ENCODE peak calls at places on chromosomes 16 and 17, in eight cellular contexts. E, Z, H, B, C, L, G and D are unnamed samples.

GRCh38 chr16:491225-491919 is 36.1 kb upstream of the CAPN15 start:
- DNase-seq in L (peak), B (no peak), E (no peak), Z (no peak), H (no peak), G (no peak), C (no peak), D (peak)

GRCh38 chr17:17603178-17603894 is 11.8 kb upstream of the PEMT start:
- DNase-seq in G (no peak), B (no peak), H (no peak), E (no peak), C (no peak), L (peak), Z (no peak), D (no peak)

GRCh38 chr16:64864232-64864803 is 257.5 kb downstream of the CDH11 start:
- DNase-seq in C (no peak), Z (no peak), G (no peak), H (no peak), B (no peak), L (no peak), E (no peak), D (no peak)

GRCh38 chr17:77974396-77974795 is 15.9 kb downstream of the TNRC6C start:
- DNase-seq in C (no peak), L (no peak), E (no peak), B (no peak), G (no peak), H (no peak), Z (no peak), D (no peak)

GRCh38 chr17:28416703-28417311 is 10.8 kb upstream of the SLC46A1 start:
- DNase-seq in Z (peak), G (peak), H (no peak), E (no peak), C (no peak), L (peak), B (peak), D (peak)

GRCh38 chr17:61490540-61490975 is 38.3 kb downstream of the TBX4 start:
- DNase-seq in E (no peak), B (peak), Z (peak), H (no peak), C (no peak), G (no peak), L (no peak), D (no peak)

GRCh38 chr17:63610854-63611253 is 10.2 kb downstream of the TACO1 start:
- DNase-seq in B (no peak), H (no peak), C (no peak), L (no peak), Z (no peak), E (no peak), G (no peak), D (no peak)

GRCh38 chr16:64997121-64997520 is 124.7 kb downstream of the CDH11 start:
- DNase-seq in C (no peak), L (no peak), H (no peak), G (no peak), B (no peak), E (no peak), Z (no peak), D (no peak)

GRCh38 chr17:50459081-50459676 is 9.5 kb downstream of the CHAD start:
- DNase-seq in B (no peak), Z (no peak), L (no peak), H (no peak), G (peak), E (no peak), C (no peak), D (no peak)

GRCh38 chr16:49754495-49755290 is 101.2 kb downstream of the ZNF423 start:
- DNase-seq in G (no peak), E (no peak), B (no peak), H (no peak), L (no peak), Z (no peak), C (peak), D (peak)

GRCh38 chr17:8016632-8017424 is 14.4 kb downstream of the GUCY2D start:
- DNase-seq in H (peak), G (peak), B (peak), E (peak), C (no peak), L (peak), Z (peak), D (peak)

GRCh38 chr17:78726471-78727010 is 55.5 kb downstream of the CYTH1 start:
- DNase-seq in G (no peak), B (no peak), E (no peak), C (no peak), L (no peak), H (no peak), Z (no peak), D (no peak)

GRCh38 chr17:72338847-72339790 is 218.3 kb downstream of the SOX9 start:
- DNase-seq in H (no peak), L (no peak), G (no peak), B (peak), C (no peak), Z (no peak), E (no peak), D (no peak)

GRCh38 chr17:63304704-63305261 is 141.3 kb downstream of the CYB561 start:
- DNase-seq in C (no peak), Z (no peak), H (no peak), G (no peak), L (no peak), E (no peak), B (no peak), D (no peak)

GRCh38 chr16:3696425-3697218 is 20.7 kb downstream of the TRAP1 start:
- DNase-seq in H (no peak), Z (peak), L (peak), G (no peak), C (no peak), B (no peak), E (no peak), D (no peak)

GRCh38 chr17:49990921-49991320 is 4.1 kb downstream of the DLX3 start:
- DNase-seq in Z (no peak), B (no peak), E (no peak), H (no peak), L (no peak), C (no peak), G (peak), D (no peak)

GRCh38 chr16:87017388-87018012 is 299.7 kb downstream of the C16orf95 start:
- DNase-seq in Z (no peak), G (peak), E (peak), L (no peak), H (peak), B (peak), C (no peak), D (no peak)

GRCh38 chr16:17026600-17027242 is 444.0 kb downstream of the XYLT1 start:
- DNase-seq in L (no peak), Z (no peak), H (no peak), E (no peak), C (no peak), B (no peak), G (no peak), D (no peak)

GRCh38 chr16:7161886-7162285 is 170.8 kb upstream of the RBFOX1 start:
- DNase-seq in Z (no peak), G (no peak), C (no peak), H (no peak), B (no peak), E (no peak), L (no peak), D (no peak)

GRCh38 chr17:31627960-31628359 is 231.1 kb downstream of the COPRS start:
- DNase-seq in B (no peak), C (no peak), H (no peak), Z (no peak), L (no peak), G (no peak), E (no peak), D (no peak)

GRCh38 chr17:15893333-15894024 is 51.5 kb upstream of the ADORA2B start:
- DNase-seq in L (no peak), C (no peak), Z (no peak), G (no peak), E (no peak), B (no peak), H (no peak), D (no peak)

GRCh38 chr16:66220766-66221165 is 145.7 kb upstream of the CDH5 start:
- DNase-seq in C (no peak), G (peak), Z (no peak), B (no peak), L (no peak), E (no peak), H (no peak), D (no peak)

GRCh38 chr16:30615358-30616076 is 5.3 kb upstream of the ZNF689 start:
- DNase-seq in Z (peak), G (peak), B (peak), E (no peak), C (no peak), L (peak), H (peak), D (peak)

GRCh38 chr17:40598928-40599627 is 33.8 kb upstream of the CCR7 start:
- DNase-seq in H (peak), B (no peak), E (no peak), L (no peak), Z (no peak), G (no peak), C (no peak), D (no peak)

GRCh38 chr17:59627269-59627668 is 7.6 kb downstream of the CLTC start:
- DNase-seq in C (no peak), G (no peak), E (no peak), B (no peak), H (no peak), L (no peak), Z (no peak), D (no peak)

GRCh38 chr16:10920726-10921427 is 21.4 kb downstream of the DEXI start:
- DNase-seq in G (no peak), B (no peak), L (no peak), Z (no peak), E (no peak), H (peak), C (no peak), D (no peak)

GRCh38 chr17:65690626-65691310 is 129.3 kb upstream of the AXIN2 start:
- DNase-seq in E (no peak), L (no peak), Z (no peak), C (no peak), G (no peak), H (no peak), B (no peak), D (no peak)

GRCh38 chr17:79272666-79273219 is 198.1 kb downstream of the ENGASE start:
- DNase-seq in G (peak), Z (no peak), L (no peak), C (no peak), H (no peak), E (no peak), B (peak), D (no peak)

GRCh38 chr17:63071797-63072196 is 105.8 kb downstream of the TANC2 start:
- DNase-seq in B (no peak), Z (no peak), L (no peak), H (no peak), E (no peak), C (no peak), G (no peak), D (no peak)

GRCh38 chr17:45680360-45680759 is 103.8 kb upstream of the CRHR1 start:
- DNase-seq in B (no peak), G (no peak), H (no peak), C (no peak), E (no peak), L (no peak), Z (no peak), D (no peak)

GRCh38 chr16:10114411-10114810 is 67.8 kb downstream of the GRIN2A start:
- DNase-seq in L (no peak), B (no peak), E (no peak), C (no peak), G (no peak), H (no peak), Z (no peak), D (no peak)

GRCh38 chr16:23124315-23124714 is 24.9 kb downstream of the USP31 start:
- DNase-seq in Z (no peak), H (no peak), C (no peak), E (peak), G (no peak), B (peak), L (no peak), D (no peak)

GRCh38 chr16:19843371-19843770 is 41.3 kb downstream of the GPRC5B start:
- DNase-seq in L (no peak), Z (no peak), C (no peak), G (no peak), H (no peak), B (no peak), E (peak), D (no peak)

GRCh38 chr16:87252269-87252970 is 64.8 kb downstream of the C16orf95 start:
- DNase-seq in Z (no peak), E (no peak), L (no peak), H (peak), B (no peak), G (no peak), C (no peak), D (no peak)

GRCh38 chr16:24685539-24686432 is 43.7 kb upstream of the TNRC6A start:
- DNase-seq in E (peak), G (peak), C (peak), B (peak), L (peak), Z (peak), H (no peak), D (peak)

GRCh38 chr17:2393184-2393953 is 7.5 kb downstream of the MNT start:
- DNase-seq in B (peak), H (peak), L (peak), G (peak), E (peak), C (peak), Z (peak), D (peak)

GRCh38 chr17:63932008-63932561 is at the start of gene CD79B:
- DNase-seq in G (no peak), L (no peak), Z (no peak), B (no peak), E (no peak), C (no peak), H (peak), D (no peak)

GRCh38 chr16:1712791-1713261 is 6.8 kb downstream of the MAPK8IP3 start:
- DNase-seq in H (peak), Z (no peak), G (no peak), E (no peak), C (no peak), B (no peak), L (no peak), D (no peak)

GRCh38 chr16:1713933-1714332 is 7.9 kb downstream of the MAPK8IP3 start:
- DNase-seq in B (no peak), H (peak), L (no peak), C (no peak), E (no peak), Z (no peak), G (no peak), D (no peak)

GRCh38 chr16:1710811-1711507 is 5.0 kb downstream of the MAPK8IP3 start:
- DNase-seq in H (peak), B (no peak), Z (no peak), C (no peak), G (no peak), L (no peak), E (no peak), D (no peak)

GRCh38 chr16:1715220-1715619 is 9.2 kb downstream of the MAPK8IP3 start:
- DNase-seq in E (no peak), G (no peak), Z (no peak), L (no peak), H (no peak), C (no peak), B (no peak), D (no peak)

DNA sequence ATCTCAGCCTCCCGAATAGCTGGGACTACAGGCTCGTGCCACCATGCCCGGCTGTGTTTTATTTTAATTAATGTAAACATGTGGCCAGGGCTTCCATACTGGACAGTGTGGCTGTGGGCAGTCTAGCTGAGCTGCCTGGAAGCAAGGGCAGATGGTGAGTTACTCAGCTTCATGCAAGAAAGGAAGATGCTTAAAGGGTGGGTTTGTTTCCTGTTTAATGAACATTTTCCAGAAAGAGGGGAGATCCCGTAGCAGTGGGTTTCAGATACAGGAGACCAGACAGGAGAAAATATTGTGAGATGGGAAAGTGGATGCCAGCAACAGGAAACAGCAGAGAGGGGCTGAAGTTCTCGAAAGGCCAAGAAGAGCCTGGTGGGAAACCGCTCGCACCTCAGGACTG is 7.3 kb downstream of the MAPK8IP3 start:
- DNase-seq in L (no peak), C (no peak), H (peak), Z (no peak), G (no peak), B (no peak), E (no peak), D (no peak)
- H3K27ac ChIP-seq in L (no peak), C (no peak), H (peak), Z (no peak), G (no peak), B (no peak), E (no peak), D (no peak)

GRCh38 chr17:81977211-81978091 is at the start of gene ASPSCR1:
- DNase-seq in G (peak), E (peak), H (peak), C (peak), L (peak), B (peak), Z (peak), D (peak)
- TF ChIP-seq POLR2A in G (peak), E (no peak), H (no peak), C (peak), L (peak), B (peak), Z (peak), D (no peak)

GRCh38 chr17:81390029-81390428 is 5.2 kb upstream of the BAHCC1 start:
- DNase-seq in L (no peak), E (no peak), C (no peak), Z (no peak), G (no peak), B (no peak), H (no peak), D (no peak)

GRCh38 chr17:81390436-81391214 is 4.6 kb upstream of the BAHCC1 start:
- DNase-seq in L (no peak), G (no peak), C (no peak), E (no peak), B (no peak), H (no peak), Z (no peak), D (no peak)

GRCh38 chr17:81391964-81392908 is 3.0 kb upstream of the BAHCC1 start:
- DNase-seq in H (no peak), C (peak), E (peak), L (no peak), Z (no peak), B (no peak), G (peak), D (peak)

GRCh38 chr17:81392909-81393654 is 2.2 kb upstream of the BAHCC1 start:
- DNase-seq in G (no peak), L (peak), H (no peak), C (peak), Z (no peak), E (no peak), B (peak), D (no peak)

DNA sequence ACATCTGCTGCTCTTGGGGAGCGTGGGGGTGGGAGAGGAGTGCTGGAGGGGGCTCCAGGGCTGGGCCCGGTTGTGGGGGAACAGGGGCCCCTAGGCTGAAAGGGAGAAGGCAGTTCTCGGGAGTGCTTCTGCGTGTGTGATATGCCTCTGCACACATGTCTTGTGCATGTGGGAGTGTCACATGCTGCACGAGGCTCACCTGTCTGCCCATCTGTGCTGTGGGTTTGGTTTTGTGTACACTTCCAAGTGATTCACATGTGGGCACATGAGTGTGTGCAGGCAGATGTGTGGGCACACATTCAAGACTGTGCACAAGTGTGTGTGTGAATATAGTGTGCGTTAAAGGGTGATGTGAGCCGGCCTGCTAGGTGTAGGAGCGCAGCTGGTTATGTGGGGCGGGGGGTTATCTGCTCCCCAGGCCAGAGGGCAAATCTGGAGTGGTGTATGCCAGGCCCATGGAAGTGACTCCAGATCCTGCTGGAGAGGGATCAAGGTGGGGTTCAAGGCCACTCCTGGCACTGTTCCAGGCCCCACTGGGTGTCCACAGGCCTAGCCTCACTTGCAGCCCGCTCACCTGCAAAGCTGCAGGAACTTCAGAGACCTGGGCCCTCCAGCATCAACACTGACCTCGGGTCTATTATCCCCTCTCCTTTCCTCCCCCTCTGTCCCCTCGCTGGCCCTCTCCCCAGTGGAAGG is 3.8 kb upstream of the BAHCC1 start:
- DNase-seq in C (peak), L (no peak), G (no peak), B (no peak), E (no peak), H (no peak), Z (no peak), D (no peak)
- H3K4me3 ChIP-seq in C (peak), L (no peak), G (peak), B (no peak), E (no peak), H (no peak), Z (peak), D (no peak)

GRCh38 chr16:89422905-89423630 is 67.3 kb downstream of the ANKRD11 start:
- DNase-seq in G (no peak), E (no peak), H (no peak), Z (no peak), L (no peak), B (no peak), C (no peak), D (no peak)
- H3K27ac ChIP-seq in G (no peak), E (peak), H (no peak), Z (peak), L (no peak), B (no peak), C (no peak), D (peak)

GRCh38 chr16:74691093-74691855 is 9.4 kb downstream of the MLKL start:
- DNase-seq in H (no peak), E (no peak), G (no peak), L (no peak), Z (no peak), C (no peak), B (no peak), D (no peak)

GRCh38 chr16:74698220-74698619 is 2.4 kb downstream of the MLKL start:
- DNase-seq in E (no peak), L (no peak), G (no peak), H (no peak), C (no peak), Z (no peak), B (no peak), D (no peak)

GRCh38 chr16:74699666-74700065 is 996 bp downstream of the MLKL start:
- DNase-seq in C (no peak), B (no peak), E (no peak), G (no peak), L (no peak), H (no peak), Z (no peak), D (no peak)

GRCh38 chr16:74700206-74701040 is at the start of gene MLKL:
- DNase-seq in Z (peak), B (peak), H (peak), G (peak), L (peak), C (no peak), E (peak), D (peak)

DNA sequence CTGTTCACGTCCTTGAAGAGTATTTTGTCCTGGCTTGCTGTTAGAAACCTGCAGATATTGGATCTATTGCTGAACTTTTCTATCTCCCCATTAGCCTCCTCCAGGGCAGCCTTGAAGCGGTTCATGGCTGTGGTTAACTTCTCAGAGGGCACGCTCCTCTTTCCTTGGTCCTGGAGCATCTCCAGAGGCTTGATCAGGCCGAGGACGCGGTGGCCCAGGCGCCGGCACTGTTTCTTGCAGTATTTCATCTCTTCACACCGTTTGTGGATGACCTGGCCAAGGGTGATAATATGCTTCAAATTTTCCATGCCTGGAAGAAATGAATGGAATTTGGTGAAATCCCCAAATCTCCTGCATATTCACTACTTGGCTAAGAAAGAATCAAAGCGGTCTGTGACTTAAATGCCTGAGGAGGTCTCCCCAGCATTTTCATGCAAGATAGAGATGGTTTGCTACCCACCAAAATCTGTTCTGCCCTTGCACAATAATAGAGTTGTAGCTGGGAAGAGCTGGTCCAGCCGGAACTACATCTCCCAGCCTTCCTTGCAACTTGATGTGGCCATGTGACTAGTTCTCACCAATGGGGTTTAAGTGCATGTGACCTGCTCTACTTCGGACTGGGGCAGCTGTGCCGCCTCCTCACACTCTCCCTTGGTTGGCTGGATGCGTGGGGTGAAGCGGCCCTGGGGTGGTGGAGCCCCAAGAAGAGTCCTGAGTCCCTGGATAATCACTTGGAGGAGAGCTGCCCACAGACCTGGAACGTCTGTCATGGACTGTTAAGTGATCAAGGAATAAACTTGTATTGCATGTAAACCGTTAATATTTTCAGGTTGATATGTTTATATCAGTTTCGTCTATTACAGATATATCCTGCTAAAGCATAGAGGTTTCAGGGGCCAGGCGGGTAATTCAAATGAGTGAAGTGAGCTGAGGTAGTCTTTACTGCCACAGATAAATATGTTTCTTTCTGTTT is 4.9 kb downstream of the MLKL start:
- DNase-seq in L (peak), E (peak), G (peak), C (peak), Z (peak), B (peak), H (peak), D (peak)
- TF ChIP-seq POLR2A in L (peak), E (no peak), G (peak), C (no peak), Z (no peak), B (peak), H (no peak), D (no peak)